ENCODE peak calls at places on chromosomes 6 and 20, in six cellular contexts. Z is amygdala; I is stimulated activated CD8-positive, alpha-beta memory T cell treated with anti-CD3 and anti-CD28 coated beads, Interleukin-15, amount 100 ng/mL, for 1 hour; A is T-helper 9 cell; D is heart left ventricle; G is activated naive CD4-positive, alpha-beta T cell treated with anti-CD3 and anti-CD28 coated beads for 36 hours. U is an unnamed sample.

GRCh38 chr6:4924872-4925271 is 79.0 kb downstream of the RPP40 start:
- DNase-seq in G (no peak), Z (no peak), I (no peak), A (no peak), D (no peak), U (no peak)

GRCh38 chr20:33401922-33402369 is 627 bp upstream of the CDK5RAP1 start:
- DNase-seq in I (no peak), A (no peak), Z (no peak), D (no peak), G (peak), U (no peak)

GRCh38 chr6:79570129-79570801 is 33.0 kb upstream of the LCA5 start:
- DNase-seq in A (no peak), G (no peak), Z (no peak), I (no peak), D (no peak), U (no peak)

GRCh38 chr20:17616480-17617211 is 46.8 kb downstream of the DSTN start:
- DNase-seq in D (peak), Z (no peak), A (no peak), G (no peak), I (no peak), U (peak)

GRCh38 chr20:35133735-35134134 is 13.4 kb downstream of the EDEM2 start:
- DNase-seq in I (no peak), G (no peak), D (no peak), Z (no peak), A (no peak), U (no peak)

GRCh38 chr6:160356074-160356754 is 8.0 kb downstream of the SLC22A3 start:
- DNase-seq in I (no peak), A (no peak), D (no peak), G (no peak), Z (no peak), U (no peak)

GRCh38 chr6:15922510-15923307 is 206.2 kb upstream of the MYLIP start:
- DNase-seq in Z (no peak), A (no peak), G (no peak), I (no peak), D (no peak), U (no peak)

GRCh38 chr20:25066386-25066785 is 8.4 kb upstream of the ACSS1 start:
- DNase-seq in D (no peak), I (no peak), Z (no peak), A (no peak), G (no peak), U (no peak)

GRCh38 chr20:64189986-64190385 is 25.7 kb downstream of the MYT1 start:
- DNase-seq in Z (no peak), A (no peak), I (no peak), G (no peak), D (no peak), U (no peak)

GRCh38 chr6:84568971-84569370 is 195.4 kb downstream of the TBX18 start:
- DNase-seq in A (no peak), I (no peak), Z (no peak), D (no peak), G (no peak), U (peak)

GRCh38 chr6:44202332-44202971 is 14.3 kb upstream of the MYMX start:
- DNase-seq in D (no peak), A (no peak), Z (no peak), G (no peak), I (no peak), U (no peak)

GRCh38 chr6:116764961-116765841 is at the start of gene FAM162B:
- DNase-seq in G (peak), D (peak), A (no peak), Z (no peak), I (no peak), U (peak)

GRCh38 chr6:15608406-15608805 is 54.4 kb downstream of the DTNBP1 start:
- DNase-seq in I (no peak), Z (no peak), A (no peak), D (no peak), G (no peak), U (peak)

GRCh38 chr6:155291291-155291690 is 23.0 kb downstream of the TFB1M start:
- DNase-seq in G (no peak), D (no peak), Z (no peak), A (no peak), I (no peak), U (no peak)

GRCh38 chr6:124964084-124964763 is 2.0 kb downstream of the RNF217 start:
- DNase-seq in D (no peak), Z (no peak), G (no peak), I (no peak), A (no peak), U (no peak)

GRCh38 chr20:24917797-24918578 is 31.1 kb upstream of the CST7 start:
- DNase-seq in D (peak), G (peak), A (peak), I (peak), Z (no peak), U (peak)

GRCh38 chr6:142421285-142422202 is 119.7 kb downstream of the ADGRG6 start:
- DNase-seq in I (no peak), A (no peak), D (no peak), G (no peak), Z (no peak), U (no peak)

GRCh38 chr20:57135875-57136274 is 130.6 kb downstream of the BMP7 start:
- DNase-seq in Z (no peak), A (no peak), I (no peak), G (no peak), D (no peak), U (no peak)

GRCh38 chr6:136609878-136610706 is 59.9 kb upstream of the MAP7 start:
- DNase-seq in D (no peak), Z (no peak), A (no peak), I (no peak), G (no peak), U (peak)

GRCh38 chr6:140571139-140571538 is 1196.7 kb upstream of the CITED2 start:
- DNase-seq in Z (no peak), A (no peak), D (no peak), G (no peak), I (no peak), U (no peak)

GRCh38 chr6:87682310-87682709 is 19.7 kb downstream of the AKIRIN2 start:
- DNase-seq in I (no peak), D (no peak), G (no peak), Z (no peak), A (no peak), U (no peak)

GRCh38 chr20:3861191-3861590 is 14.6 kb downstream of the MAVS start:
- DNase-seq in A (no peak), Z (no peak), G (no peak), I (no peak), D (no peak), U (no peak)

GRCh38 chr6:41780623-41781301 is at the start of gene PRICKLE4:
- DNase-seq in Z (no peak), I (no peak), A (peak), D (peak), G (no peak), U (no peak)

GRCh38 chr20:51311636-51312479 is 230.7 kb downstream of the NFATC2 start:
- DNase-seq in Z (no peak), G (no peak), I (no peak), A (no peak), D (no peak), U (no peak)

GRCh38 chr20:4855097-4855496 is 133.4 kb downstream of the PRND start:
- DNase-seq in D (no peak), Z (no peak), G (no peak), A (no peak), I (no peak), U (no peak)

GRCh38 chr6:166296035-166296883 is 11.9 kb downstream of the PRR18 start:
- DNase-seq in A (no peak), D (no peak), Z (no peak), I (no peak), G (no peak), U (no peak)

GRCh38 chr6:9484686-9485085 is 930.2 kb downstream of the TFAP2A start:
- DNase-seq in A (no peak), G (no peak), D (no peak), Z (no peak), I (no peak), U (no peak)

GRCh38 chr20:46512943-46513844 is at the start of gene ZNF334:
- DNase-seq in I (no peak), D (peak), A (no peak), G (peak), Z (no peak), U (no peak)